ENCODE peak calls at places on chromosomes 6 and 20, in eight cellular contexts. L is activated CD4-positive, alpha-beta T cell treated with anti-CD3 and anti-CD28 coated beads for 48 hours; M is Right ventricle myocardium superior; D is suprapubic skin; P is lower lobe of right lung; C is skeletal muscle cell; N is GM20000; W is stimulated activated CD4-positive, alpha-beta T cell treated with anti-CD3 and anti-CD28 coated beads, Interleukin-4, amount 100 ng/mL, for 1 hour. Q is an unnamed sample.

GRCh38 chr6:43481075-43481474 is 3.7 kb downstream of the TJAP1 start:
- DNase-seq in L (peak; percentile 26), M (no peak), D (no peak), P (no peak), C (no peak), N (no peak), W (no peak), Q (no peak)

GRCh38 chr20:57396212-57396611 is 5.0 kb downstream of the RBM38 start:
- DNase-seq in L (no peak), M (peak; percentile 44), D (no peak), P (peak; percentile 36), C (no peak), N (no peak), W (no peak), Q (no peak)

GRCh38 chr6:106309766-106310373 is 15.7 kb downstream of the ATG5 start:
- DNase-seq in L (no peak), M (no peak), D (no peak), P (no peak), C (no peak), N (no peak), W (no peak), Q (no peak)

GRCh38 chr6:79260772-79261171 is 26.3 kb upstream of the HMGN3 start:
- DNase-seq in L (no peak), M (no peak), D (no peak), P (no peak), C (no peak), N (no peak), W (no peak), Q (no peak)

GRCh38 chr6:133814797-133815196 is 74.1 kb upstream of the TCF21 start:
- DNase-seq in L (peak; percentile 24), M (no peak), D (no peak), P (no peak), C (peak; percentile 50), N (no peak), W (peak; percentile 3), Q (no peak)

GRCh38 chr6:146312606-146313005 is 231.0 kb upstream of the RAB32 start:
- DNase-seq in L (no peak), M (no peak), D (no peak), P (no peak), C (no peak), N (no peak), W (no peak), Q (no peak)

GRCh38 chr6:143451531-143451930 is 926 bp downstream of the PEX3 start:
- DNase-seq in L (no peak), M (no peak), D (no peak), P (no peak), C (no peak), N (no peak), W (no peak), Q (no peak)

GRCh38 chr6:56370591-56371198 is 123.3 kb upstream of the COL21A1 start:
- DNase-seq in L (no peak), M (no peak), D (no peak), P (no peak), C (peak; percentile 87), N (peak; percentile 15), W (no peak), Q (peak; percentile 36)

GRCh38 chr6:168666751-168667427 is 225.9 kb downstream of the SMOC2 start:
- DNase-seq in L (no peak), M (no peak), D (peak; percentile 57), P (no peak), C (no peak), N (no peak), W (no peak), Q (no peak)

GRCh38 chr6:25302677-25303128 is 23.5 kb downstream of the CARMIL1 start:
- DNase-seq in L (no peak), M (no peak), D (no peak), P (no peak), C (peak; percentile 65), N (no peak), W (no peak), Q (no peak)

GRCh38 chr6:32664827-32665362 is 1.6 kb downstream of the HLA-DQB1 start:
- DNase-seq in L (peak; percentile 60), M (peak; percentile 59), D (no peak), P (peak; percentile 85), C (no peak), N (no peak), W (peak; percentile 53), Q (peak; percentile 30)

GRCh38 chr6:36685926-36686667 is 7.6 kb downstream of the CDKN1A start:
- DNase-seq in L (no peak), M (peak; percentile 79), D (no peak), P (peak; percentile 74), C (no peak), N (no peak), W (no peak), Q (no peak)

GRCh38 chr20:49729780-49730179 is 16.1 kb upstream of the B4GALT5 start:
- DNase-seq in L (no peak), M (no peak), D (no peak), P (no peak), C (peak; percentile 23), N (no peak), W (no peak), Q (no peak)

GRCh38 chr6:156590482-156590881 is 186.7 kb upstream of the ARID1B start:
- DNase-seq in L (no peak), M (no peak), D (no peak), P (no peak), C (no peak), N (no peak), W (no peak), Q (no peak)

GRCh38 chr20:2750343-2751251 is 49.8 kb downstream of the CPXM1 start:
- DNase-seq in L (peak; percentile 30), M (peak; percentile 63), D (peak; percentile 87), P (peak; percentile 84), C (no peak), N (peak; percentile 43), W (no peak), Q (peak; percentile 49)

GRCh38 chr6:151112130-151112529 is 127.6 kb upstream of the AKAP12 start:
- DNase-seq in L (no peak), M (no peak), D (no peak), P (no peak), C (no peak), N (no peak), W (no peak), Q (no peak)

GRCh38 chr20:8330316-8330784 is 198.3 kb downstream of the PLCB1 start:
- DNase-seq in L (no peak), M (no peak), D (no peak), P (no peak), C (no peak), N (no peak), W (no peak), Q (no peak)

GRCh38 chr6:35787266-35788218 is 6.7 kb downstream of the CLPSL1 start:
- DNase-seq in L (no peak), M (no peak), D (no peak), P (no peak), C (no peak), N (no peak), W (no peak), Q (peak; percentile 36)

GRCh38 chr6:44255848-44256247 is 1.5 kb downstream of the SLC35B2 start:
- DNase-seq in L (no peak), M (no peak), D (no peak), P (no peak), C (no peak), N (no peak), W (no peak), Q (no peak)

GRCh38 chr6:5389086-5389745 is 127.9 kb downstream of the FARS2 start:
- DNase-seq in L (no peak), M (no peak), D (no peak), P (no peak), C (no peak), N (no peak), W (no peak), Q (no peak)

GRCh38 chr6:33419580-33420492 is at the start of gene SYNGAP1:
- DNase-seq in L (peak; percentile 69), M (peak; percentile 82), D (no peak), P (no peak), C (no peak), N (no peak), W (peak; percentile 60), Q (no peak)

GRCh38 chr6:6711832-6712231 is 123.3 kb downstream of the LY86 start:
- DNase-seq in L (no peak), M (no peak), D (no peak), P (peak; percentile 61), C (no peak), N (peak; percentile 34), W (no peak), Q (no peak)

GRCh38 chr6:68313911-68314310 is 321.2 kb upstream of the ADGRB3 start:
- DNase-seq in L (no peak), M (no peak), D (no peak), P (no peak), C (no peak), N (no peak), W (no peak), Q (no peak)

GRCh38 chr6:93677297-93677965 is 258.1 kb upstream of the EPHA7 start:
- DNase-seq in L (no peak), M (no peak), D (no peak), P (no peak), C (peak; percentile 9), N (no peak), W (no peak), Q (no peak)

GRCh38 chr6:106254636-106255035 is 70.9 kb downstream of the ATG5 start:
- DNase-seq in L (no peak), M (no peak), D (no peak), P (no peak), C (peak; percentile 85), N (no peak), W (no peak), Q (no peak)

GRCh38 chr6:40906759-40907158 is 132.3 kb downstream of the UNC5CL start:
- DNase-seq in L (no peak), M (no peak), D (no peak), P (no peak), C (no peak), N (no peak), W (no peak), Q (no peak)

GRCh38 chr6:169545956-169546355 is 155.9 kb downstream of the WDR27 start:
- DNase-seq in L (no peak), M (no peak), D (no peak), P (no peak), C (no peak), N (no peak), W (no peak), Q (no peak)

GRCh38 chr20:60589624-60590023 is 631.4 kb downstream of the CDH26 start:
- DNase-seq in L (no peak), M (no peak), D (no peak), P (no peak), C (peak; percentile 3), N (no peak), W (no peak), Q (no peak)